ENCODE peak calls at places on chromosomes 3 and 15, in eight cellular contexts. One of them, this sample, is unnamed.

GRCh38 chr15:92545996-92546395 is 109.6 kb downstream of the FAM174B start:
- DNase-seq in cardiac muscle cell: no peak
- DNase-seq in AG04450: no peak
- DNase-seq in hepatocyte: no peak
- DNase-seq in fibroblast of the aortic adventitia: no peak
- DNase-seq in HFF-Myc: no peak
- DNase-seq in neural progenitor cell: no peak
- DNase-seq in GM06990: no peak
- DNase-seq in this sample: no peak

GRCh38 chr15:89858661-89859458 is 34.9 kb downstream of the AP3S2 start:
- DNase-seq in hepatocyte: no peak
- DNase-seq in fibroblast of the aortic adventitia: no peak
- DNase-seq in HFF-Myc: no peak
- DNase-seq in neural progenitor cell: no peak
- DNase-seq in GM06990: no peak
- DNase-seq in AG04450: no peak
- DNase-seq in cardiac muscle cell: no peak
- DNase-seq in this sample: no peak

GRCh38 chr15:93018574-93018973 is 70.4 kb downstream of the RGMA start:
- DNase-seq in fibroblast of the aortic adventitia: peak
- DNase-seq in HFF-Myc: no peak
- DNase-seq in GM06990: no peak
- DNase-seq in neural progenitor cell: peak
- DNase-seq in AG04450: no peak
- DNase-seq in hepatocyte: no peak
- DNase-seq in cardiac muscle cell: peak
- DNase-seq in this sample: no peak

GRCh38 chr3:155026999-155027591 is 53.0 kb upstream of the MME start:
- DNase-seq in GM06990: no peak
- DNase-seq in HFF-Myc: no peak
- DNase-seq in fibroblast of the aortic adventitia: peak
- DNase-seq in neural progenitor cell: peak
- DNase-seq in AG04450: no peak
- DNase-seq in cardiac muscle cell: peak
- DNase-seq in hepatocyte: no peak
- DNase-seq in this sample: no peak

GRCh38 chr3:55160241-55160877 is 232.5 kb upstream of the LRTM1 start:
- DNase-seq in cardiac muscle cell: peak
- DNase-seq in hepatocyte: peak
- DNase-seq in AG04450: peak
- DNase-seq in fibroblast of the aortic adventitia: peak
- DNase-seq in neural progenitor cell: no peak
- DNase-seq in HFF-Myc: peak
- DNase-seq in GM06990: peak
- DNase-seq in this sample: no peak

GRCh38 chr3:138434875-138435772 is 708 bp downstream of the ESYT3 start:
- DNase-seq in neural progenitor cell: peak
- DNase-seq in GM06990: no peak
- DNase-seq in AG04450: no peak
- DNase-seq in hepatocyte: peak
- DNase-seq in HFF-Myc: no peak
- DNase-seq in cardiac muscle cell: peak
- DNase-seq in fibroblast of the aortic adventitia: no peak
- DNase-seq in this sample: no peak

GRCh38 chr3:30455840-30456239 is 150.6 kb upstream of the TGFBR2 start:
- DNase-seq in cardiac muscle cell: peak
- DNase-seq in hepatocyte: no peak
- DNase-seq in HFF-Myc: no peak
- DNase-seq in AG04450: no peak
- DNase-seq in fibroblast of the aortic adventitia: peak
- DNase-seq in GM06990: no peak
- DNase-seq in neural progenitor cell: no peak
- DNase-seq in this sample: no peak

GRCh38 chr3:38583688-38584087 is 65.8 kb downstream of the SCN5A start:
- DNase-seq in cardiac muscle cell: no peak
- DNase-seq in GM06990: no peak
- DNase-seq in HFF-Myc: no peak
- DNase-seq in neural progenitor cell: no peak
- DNase-seq in hepatocyte: no peak
- DNase-seq in fibroblast of the aortic adventitia: no peak
- DNase-seq in AG04450: no peak
- DNase-seq in this sample: no peak

GRCh38 chr3:197746801-197747237 is 2.9 kb upstream of the FYTTD1 start:
- DNase-seq in cardiac muscle cell: peak
- DNase-seq in fibroblast of the aortic adventitia: no peak
- DNase-seq in HFF-Myc: no peak
- DNase-seq in neural progenitor cell: no peak
- DNase-seq in GM06990: no peak
- DNase-seq in hepatocyte: no peak
- DNase-seq in AG04450: no peak
- DNase-seq in this sample: no peak

GRCh38 chr3:128112406-128112968 is 11.1 kb downstream of the RUVBL1 start:
- DNase-seq in GM06990: no peak
- DNase-seq in HFF-Myc: peak
- DNase-seq in cardiac muscle cell: peak
- DNase-seq in fibroblast of the aortic adventitia: peak
- DNase-seq in neural progenitor cell: no peak
- DNase-seq in AG04450: peak
- DNase-seq in hepatocyte: peak
- DNase-seq in this sample: peak

GRCh38 chr3:55487376-55488241 is 503 bp upstream of the WNT5A start:
- DNase-seq in GM06990: peak
- DNase-seq in cardiac muscle cell: peak
- DNase-seq in fibroblast of the aortic adventitia: peak
- DNase-seq in neural progenitor cell: peak
- DNase-seq in AG04450: no peak
- DNase-seq in hepatocyte: peak
- DNase-seq in HFF-Myc: no peak
- DNase-seq in this sample: no peak

GRCh38 chr15:77983091-77983707 is 94.3 kb downstream of the TBC1D2B start:
- DNase-seq in hepatocyte: no peak
- DNase-seq in HFF-Myc: no peak
- DNase-seq in neural progenitor cell: no peak
- DNase-seq in fibroblast of the aortic adventitia: no peak
- DNase-seq in AG04450: no peak
- DNase-seq in GM06990: no peak
- DNase-seq in cardiac muscle cell: no peak
- DNase-seq in this sample: no peak

GRCh38 chr3:197029511-197030167 is at the start of gene MELTF:
- DNase-seq in GM06990: peak
- DNase-seq in neural progenitor cell: peak
- DNase-seq in hepatocyte: peak
- DNase-seq in AG04450: peak
- DNase-seq in HFF-Myc: no peak
- DNase-seq in fibroblast of the aortic adventitia: peak
- DNase-seq in cardiac muscle cell: peak
- DNase-seq in this sample: peak

GRCh38 chr15:45021331-45021730 is 1.7 kb upstream of the SORD start:
- DNase-seq in fibroblast of the aortic adventitia: peak
- DNase-seq in hepatocyte: no peak
- DNase-seq in neural progenitor cell: no peak
- DNase-seq in GM06990: no peak
- DNase-seq in HFF-Myc: no peak
- DNase-seq in AG04450: no peak
- DNase-seq in cardiac muscle cell: no peak
- DNase-seq in this sample: no peak

This sample was measured in T-helper 2 cell treated with Interferon-gamma antibody and Interleukin-4, amounts not matched to agents 5 μg/mL and 100 μg/mL, for 36 hours.